ENCODE peak calls at places on chromosomes 5 and 9, in eight cellular contexts. One of them, this sample, is unnamed.

GRCh38 chr5:133110709-133111108 is 58.9 kb downstream of the HSPA4 start:
- DNase-seq in Caki2: no peak
- DNase-seq in right atrium auricular region: no peak
- DNase-seq in stimulated activated CD8-positive, alpha-beta memory T cell treated with anti-CD3 and anti-CD28 coated beads, Interleukin-4, amount 100 ng/mL, for 1 hour: no peak
- DNase-seq in tibial artery: no peak
- DNase-seq in heart right ventricle: no peak
- DNase-seq in endothelial cell: no peak
- DNase-seq in SJSA1: no peak
- DNase-seq in this sample: no peak

GRCh38 chr5:29498860-29499259 is 1694.6 kb upstream of the CDH6 start:
- DNase-seq in Caki2: no peak
- DNase-seq in right atrium auricular region: no peak
- DNase-seq in stimulated activated CD8-positive, alpha-beta memory T cell treated with anti-CD3 and anti-CD28 coated beads, Interleukin-4, amount 100 ng/mL, for 1 hour: no peak
- DNase-seq in tibial artery: no peak
- DNase-seq in heart right ventricle: no peak
- DNase-seq in endothelial cell: no peak
- DNase-seq in SJSA1: no peak
- DNase-seq in this sample: no peak

GRCh38 chr5:1733369-1733768 is 66.3 kb downstream of the MRPL36 start:
- DNase-seq in Caki2: no peak
- DNase-seq in right atrium auricular region: peak; percentile 21
- DNase-seq in stimulated activated CD8-positive, alpha-beta memory T cell treated with anti-CD3 and anti-CD28 coated beads, Interleukin-4, amount 100 ng/mL, for 1 hour: no peak
- DNase-seq in tibial artery: no peak
- DNase-seq in heart right ventricle: no peak
- DNase-seq in endothelial cell: peak; percentile 2
- DNase-seq in SJSA1: peak; percentile 43
- DNase-seq in this sample: no peak

GRCh38 chr5:76612942-76613341 is 10.3 kb downstream of the F2RL2 start:
- DNase-seq in Caki2: no peak
- DNase-seq in right atrium auricular region: no peak
- DNase-seq in stimulated activated CD8-positive, alpha-beta memory T cell treated with anti-CD3 and anti-CD28 coated beads, Interleukin-4, amount 100 ng/mL, for 1 hour: no peak
- DNase-seq in tibial artery: no peak
- DNase-seq in heart right ventricle: no peak
- DNase-seq in endothelial cell: no peak
- DNase-seq in SJSA1: no peak
- DNase-seq in this sample: no peak

GRCh38 chr9:8224381-8224791 is 424.8 kb upstream of the DMAC1 start:
- DNase-seq in Caki2: no peak
- DNase-seq in right atrium auricular region: no peak
- DNase-seq in stimulated activated CD8-positive, alpha-beta memory T cell treated with anti-CD3 and anti-CD28 coated beads, Interleukin-4, amount 100 ng/mL, for 1 hour: no peak
- DNase-seq in tibial artery: no peak
- DNase-seq in heart right ventricle: no peak
- DNase-seq in endothelial cell: no peak
- DNase-seq in SJSA1: no peak
- DNase-seq in this sample: no peak

GRCh38 chr5:27048507-27048906 is 10.1 kb upstream of the CDH9 start:
- DNase-seq in Caki2: no peak
- DNase-seq in right atrium auricular region: no peak
- DNase-seq in stimulated activated CD8-positive, alpha-beta memory T cell treated with anti-CD3 and anti-CD28 coated beads, Interleukin-4, amount 100 ng/mL, for 1 hour: no peak
- DNase-seq in tibial artery: no peak
- DNase-seq in heart right ventricle: no peak
- DNase-seq in endothelial cell: no peak
- DNase-seq in SJSA1: no peak
- DNase-seq in this sample: no peak

GRCh38 chr5:175922192-175922885 is 45.8 kb downstream of the THOC3 start:
- DNase-seq in Caki2: no peak
- DNase-seq in right atrium auricular region: no peak
- DNase-seq in stimulated activated CD8-positive, alpha-beta memory T cell treated with anti-CD3 and anti-CD28 coated beads, Interleukin-4, amount 100 ng/mL, for 1 hour: no peak
- DNase-seq in tibial artery: no peak
- DNase-seq in heart right ventricle: no peak
- DNase-seq in endothelial cell: no peak
- DNase-seq in SJSA1: peak; percentile 83
- DNase-seq in this sample: no peak

GRCh38 chr5:4737868-4738267 is 402.3 kb upstream of the ADAMTS16 start:
- DNase-seq in Caki2: no peak
- DNase-seq in right atrium auricular region: no peak
- DNase-seq in stimulated activated CD8-positive, alpha-beta memory T cell treated with anti-CD3 and anti-CD28 coated beads, Interleukin-4, amount 100 ng/mL, for 1 hour: no peak
- DNase-seq in tibial artery: no peak
- DNase-seq in heart right ventricle: no peak
- DNase-seq in endothelial cell: no peak
- DNase-seq in SJSA1: no peak
- DNase-seq in this sample: no peak

GRCh38 chr5:170791325-170791954 is 7.9 kb downstream of the GABRP start:
- DNase-seq in Caki2: peak; percentile 79
- DNase-seq in right atrium auricular region: peak; percentile 77
- DNase-seq in stimulated activated CD8-positive, alpha-beta memory T cell treated with anti-CD3 and anti-CD28 coated beads, Interleukin-4, amount 100 ng/mL, for 1 hour: no peak
- DNase-seq in tibial artery: peak; percentile 74
- DNase-seq in heart right ventricle: peak; percentile 76
- DNase-seq in endothelial cell: peak; percentile 78
- DNase-seq in SJSA1: peak; percentile 67
- DNase-seq in this sample: peak; percentile 64

GRCh38 chr5:150522504-150523464 is 14.9 kb downstream of the NDST1 start:
- DNase-seq in Caki2: no peak
- DNase-seq in right atrium auricular region: no peak
- DNase-seq in stimulated activated CD8-positive, alpha-beta memory T cell treated with anti-CD3 and anti-CD28 coated beads, Interleukin-4, amount 100 ng/mL, for 1 hour: no peak
- DNase-seq in tibial artery: no peak
- DNase-seq in heart right ventricle: peak; percentile 77
- DNase-seq in endothelial cell: no peak
- DNase-seq in SJSA1: no peak
- DNase-seq in this sample: no peak

GRCh38 chr5:98927988-98928801 is 612 bp downstream of the CHD1 start:
- DNase-seq in Caki2: peak; percentile 57
- DNase-seq in right atrium auricular region: peak; percentile 67
- DNase-seq in stimulated activated CD8-positive, alpha-beta memory T cell treated with anti-CD3 and anti-CD28 coated beads, Interleukin-4, amount 100 ng/mL, for 1 hour: peak; percentile 10
- DNase-seq in tibial artery: peak; percentile 87
- DNase-seq in heart right ventricle: peak; percentile 79
- DNase-seq in endothelial cell: peak; percentile 70
- DNase-seq in SJSA1: peak; percentile 80
- DNase-seq in this sample: no peak

GRCh38 chr9:134663753-134664415 is 22.3 kb downstream of the COL5A1 start:
- DNase-seq in Caki2: no peak
- DNase-seq in right atrium auricular region: no peak
- DNase-seq in stimulated activated CD8-positive, alpha-beta memory T cell treated with anti-CD3 and anti-CD28 coated beads, Interleukin-4, amount 100 ng/mL, for 1 hour: no peak
- DNase-seq in tibial artery: peak; percentile 65
- DNase-seq in heart right ventricle: no peak
- DNase-seq in endothelial cell: no peak
- DNase-seq in SJSA1: no peak
- DNase-seq in this sample: no peak

GRCh38 chr5:112276996-112277395 is 142.1 kb downstream of the EPB41L4A start:
- DNase-seq in Caki2: no peak
- DNase-seq in right atrium auricular region: no peak
- DNase-seq in stimulated activated CD8-positive, alpha-beta memory T cell treated with anti-CD3 and anti-CD28 coated beads, Interleukin-4, amount 100 ng/mL, for 1 hour: no peak
- DNase-seq in tibial artery: no peak
- DNase-seq in heart right ventricle: no peak
- DNase-seq in endothelial cell: no peak
- DNase-seq in SJSA1: no peak
- DNase-seq in this sample: no peak

GRCh38 chr5:57843016-57843402 is 360.4 kb upstream of the ACTBL2 start:
- DNase-seq in Caki2: no peak
- DNase-seq in right atrium auricular region: no peak
- DNase-seq in stimulated activated CD8-positive, alpha-beta memory T cell treated with anti-CD3 and anti-CD28 coated beads, Interleukin-4, amount 100 ng/mL, for 1 hour: no peak
- DNase-seq in tibial artery: no peak
- DNase-seq in heart right ventricle: no peak
- DNase-seq in endothelial cell: no peak
- DNase-seq in SJSA1: no peak
- DNase-seq in this sample: no peak

GRCh38 chr5:21774791-21775190 is 1078.4 kb downstream of the CDH12 start:
- DNase-seq in Caki2: peak; percentile 31
- DNase-seq in right atrium auricular region: no peak
- DNase-seq in stimulated activated CD8-positive, alpha-beta memory T cell treated with anti-CD3 and anti-CD28 coated beads, Interleukin-4, amount 100 ng/mL, for 1 hour: no peak
- DNase-seq in tibial artery: no peak
- DNase-seq in heart right ventricle: no peak
- DNase-seq in endothelial cell: no peak
- DNase-seq in SJSA1: no peak
- DNase-seq in this sample: no peak

GRCh38 chr5:176425791-176426190 is 9.5 kb upstream of the CLTB start:
- DNase-seq in Caki2: no peak
- DNase-seq in right atrium auricular region: no peak
- DNase-seq in stimulated activated CD8-positive, alpha-beta memory T cell treated with anti-CD3 and anti-CD28 coated beads, Interleukin-4, amount 100 ng/mL, for 1 hour: no peak
- DNase-seq in tibial artery: no peak
- DNase-seq in heart right ventricle: no peak
- DNase-seq in endothelial cell: no peak
- DNase-seq in SJSA1: no peak
- DNase-seq in this sample: no peak

GRCh38 chr9:125126019-125126746 is 17.1 kb downstream of the SCAI start:
- DNase-seq in Caki2: peak; percentile 28
- DNase-seq in right atrium auricular region: peak; percentile 88
- DNase-seq in stimulated activated CD8-positive, alpha-beta memory T cell treated with anti-CD3 and anti-CD28 coated beads, Interleukin-4, amount 100 ng/mL, for 1 hour: peak; percentile 64
- DNase-seq in tibial artery: peak; percentile 93
- DNase-seq in heart right ventricle: peak; percentile 68
- DNase-seq in endothelial cell: no peak
- DNase-seq in SJSA1: peak; percentile 78
- DNase-seq in this sample: no peak

GRCh38 chr5:114055810-114056476 is 305.9 kb upstream of the KCNN2 start:
- DNase-seq in Caki2: no peak
- DNase-seq in right atrium auricular region: no peak
- DNase-seq in stimulated activated CD8-positive, alpha-beta memory T cell treated with anti-CD3 and anti-CD28 coated beads, Interleukin-4, amount 100 ng/mL, for 1 hour: no peak
- DNase-seq in tibial artery: no peak
- DNase-seq in heart right ventricle: peak; percentile 38
- DNase-seq in endothelial cell: peak; percentile 26
- DNase-seq in SJSA1: no peak
- DNase-seq in this sample: no peak

GRCh38 chr9:87500491-87500890 is 2.8 kb downstream of the DAPK1 start:
- DNase-seq in Caki2: peak; percentile 26
- DNase-seq in right atrium auricular region: no peak
- DNase-seq in stimulated activated CD8-positive, alpha-beta memory T cell treated with anti-CD3 and anti-CD28 coated beads, Interleukin-4, amount 100 ng/mL, for 1 hour: no peak
- DNase-seq in tibial artery: no peak
- DNase-seq in heart right ventricle: no peak
- DNase-seq in endothelial cell: no peak
- DNase-seq in SJSA1: no peak
- DNase-seq in this sample: no peak

GRCh38 chr5:132658383-132659302 is 670 bp downstream of the IL13 start:
- DNase-seq in Caki2: no peak
- DNase-seq in right atrium auricular region: no peak
- DNase-seq in stimulated activated CD8-positive, alpha-beta memory T cell treated with anti-CD3 and anti-CD28 coated beads, Interleukin-4, amount 100 ng/mL, for 1 hour: no peak
- DNase-seq in tibial artery: no peak
- DNase-seq in heart right ventricle: no peak
- DNase-seq in endothelial cell: no peak
- DNase-seq in SJSA1: no peak
- DNase-seq in this sample: no peak

This sample was measured in iPS DF 19.7.